ENCODE peak calls at places on chromosomes 3 and 15, in five cellular contexts. T is GM13977, I is fibroblast of lung, W is nephron progenitor cell, O is body of pancreas. L is an unnamed sample.

GRCh38 chr15:29126821-29127461 is 142.7 kb downstream of the NSMCE3 start:
- DNase-seq in I (no peak), T (no peak), W (no peak), O (no peak), L (no peak)

GRCh38 chr3:141152801-141153678 is 78.6 kb upstream of the PXYLP1 start:
- DNase-seq in T (no peak), O (no peak), W (no peak), I (no peak), L (no peak)

GRCh38 chr3:159429702-159430101 is 558.9 kb upstream of the IL12A start:
- DNase-seq in I (no peak), T (no peak), W (no peak), O (no peak), L (no peak)

GRCh38 chr3:108914774-108915641 is 38.7 kb downstream of the GUCA1C start:
- DNase-seq in I (peak), O (peak), T (peak), W (peak), L (peak)

GRCh38 chr3:147113293-147114045 is 292.9 kb downstream of the ZIC4 start:
- DNase-seq in I (peak), T (no peak), W (no peak), O (no peak), L (no peak)

GRCh38 chr15:90221251-90221900 is 12.4 kb downstream of the CIB1 start:
- DNase-seq in O (peak), W (peak), T (peak), I (peak), L (peak)

GRCh38 chr15:85296615-85297402 is 83.6 kb upstream of the AKAP13 start:
- DNase-seq in W (peak), T (peak), I (peak), O (peak), L (peak)

GRCh38 chr3:65402597-65402996 is 636.1 kb downstream of the MAGI1 start:
- DNase-seq in O (peak), W (no peak), I (peak), T (no peak), L (peak)

GRCh38 chr3:15010664-15011063 is 54.5 kb downstream of the MRPS25 start:
- DNase-seq in W (no peak), T (no peak), O (no peak), I (no peak), L (no peak)

GRCh38 chr3:9669720-9670432 is 20.6 kb downstream of the MTMR14 start:
- DNase-seq in W (no peak), O (peak), I (no peak), T (no peak), L (no peak)

GRCh38 chr15:72168833-72169232 is 28.8 kb downstream of the GRAMD2A start:
- DNase-seq in W (no peak), I (no peak), O (no peak), T (no peak), L (no peak)

GRCh38 chr3:197076446-197076845 is 46.8 kb upstream of the MELTF start:
- DNase-seq in W (no peak), I (no peak), O (no peak), T (no peak), L (no peak)

GRCh38 chr15:39594056-39594763 is 13.3 kb downstream of the THBS1 start:
- DNase-seq in W (no peak), I (peak), T (no peak), O (no peak), L (no peak)

GRCh38 chr3:126526668-126527005 is 2.7 kb downstream of the CHST13 start:
- DNase-seq in I (no peak), W (no peak), O (no peak), T (no peak), L (no peak)

GRCh38 chr15:89672221-89673161 is 6.7 kb downstream of the PLIN1 start:
- DNase-seq in I (peak), W (no peak), O (no peak), T (no peak), L (no peak)

GRCh38 chr3:189025866-189026265 is 145.9 kb upstream of the TPRG1 start:
- DNase-seq in O (no peak), W (no peak), I (no peak), T (no peak), L (no peak)

GRCh38 chr15:40873625-40874561 is at the start of gene RHOV:
- DNase-seq in O (peak), T (peak), W (peak), I (peak), L (peak)

GRCh38 chr3:47365213-47366153 is 15.3 kb upstream of the PTPN23 start:
- DNase-seq in T (no peak), W (no peak), O (peak), I (peak), L (no peak)

GRCh38 chr3:183265713-183266417 is 12.8 kb downstream of the B3GNT5 start:
- DNase-seq in T (no peak), I (peak), O (peak), W (no peak), L (peak)

GRCh38 chr15:78105541-78106241 is 13.3 kb downstream of the SH2D7 start:
- DNase-seq in W (no peak), T (no peak), I (no peak), O (no peak), L (no peak)

GRCh38 chr15:51024735-51025453 is 69.8 kb downstream of the TNFAIP8L3 start:
- DNase-seq in T (no peak), I (peak), W (no peak), O (no peak), L (no peak)

GRCh38 chr3:154728285-154728684 is 298.3 kb upstream of the GPR149 start:
- DNase-seq in W (no peak), I (no peak), O (no peak), T (no peak), L (no peak)

GRCh38 chr3:16885588-16885903 is 791 bp downstream of the PLCL2 start:
- DNase-seq in W (no peak), I (peak), O (no peak), T (peak), L (no peak)

GRCh38 chr15:67413770-67414429 is 107.0 kb upstream of the C15orf61 start:
- DNase-seq in I (peak), W (no peak), T (no peak), O (no peak), L (peak)

GRCh38 chr15:75584121-75584520 is 5.0 kb upstream of the PTPN9 start:
- DNase-seq in W (no peak), T (no peak), I (no peak), O (no peak), L (no peak)

GRCh38 chr3:36700537-36701248 is 63.7 kb downstream of the DCLK3 start:
- DNase-seq in O (peak), W (peak), T (peak), I (peak), L (peak)

GRCh38 chr3:165835431-165835830 is 1.8 kb downstream of the BCHE start:
- DNase-seq in I (peak), W (no peak), O (no peak), T (no peak), L (no peak)

GRCh38 chr3:75136100-75136897 is 521.8 kb upstream of the CNTN3 start:
- DNase-seq in I (no peak), O (no peak), T (no peak), W (no peak), L (peak)

GRCh38 chr3:122916084-122916483 is 111.5 kb downstream of the SEMA5B start:
- DNase-seq in W (no peak), T (peak), O (no peak), I (no peak), L (no peak)

GRCh38 chr3:127915115-127915936 is at the start of gene KBTBD12:
- DNase-seq in O (peak), T (peak), W (peak), I (no peak), L (no peak)

GRCh38 chr3:127493924-127494646 is 96.4 kb downstream of the TPRA1 start:
- DNase-seq in W (no peak), T (no peak), I (no peak), O (no peak), L (no peak)

GRCh38 chr3:140276698-140277097 is 341.7 kb downstream of the CLSTN2 start:
- DNase-seq in O (peak), T (no peak), W (no peak), I (no peak), L (peak)

GRCh38 chr3:184639351-184639750 is 72.5 kb downstream of the MAGEF1 start:
- DNase-seq in T (no peak), W (peak), I (no peak), O (no peak), L (no peak)

GRCh38 chr15:58258501-58259274 is 120.5 kb downstream of the AQP9 start:
- DNase-seq in I (no peak), W (no peak), T (no peak), O (no peak), L (no peak)

GRCh38 chr15:45395956-45396355 is 17.6 kb upstream of the GATM start:
- DNase-seq in O (no peak), I (no peak), W (no peak), T (no peak), L (no peak)

GRCh38 chr15:45391746-45392711 is 13.7 kb upstream of the GATM start:
- DNase-seq in O (no peak), T (peak), I (no peak), W (no peak), L (no peak)

GRCh38 chr15:45397116-45397665 is 18.8 kb upstream of the GATM start:
- DNase-seq in T (no peak), O (no peak), W (no peak), I (no peak), L (no peak)

GRCh38 chr15:45394681-45395080 is 16.3 kb upstream of the GATM start:
- DNase-seq in I (no peak), T (no peak), W (no peak), O (no peak), L (no peak)

GRCh38 chr15:45393851-45394250 is 15.5 kb upstream of the GATM start:
- DNase-seq in I (no peak), T (no peak), W (no peak), O (peak), L (peak)
- TF ChIP-seq CTCF in I (peak), T (peak), W (no peak), O (peak), L (no peak)

GRCh38 chr15:45138814-45139765 is 9.3 kb downstream of the DUOX1 start:
- DNase-seq in O (no peak), I (no peak), T (no peak), W (no peak), L (no peak)

GRCh38 chr15:45134046-45134445 is 4.3 kb downstream of the DUOX1 start:
- DNase-seq in T (no peak), I (no peak), W (no peak), O (no peak), L (no peak)

GRCh38 chr15:45137703-45138102 is 7.9 kb downstream of the DUOX1 start:
- DNase-seq in T (no peak), W (no peak), I (no peak), O (no peak), L (no peak)

GRCh38 chr15:45134682-45135604 is 5.1 kb downstream of the DUOX1 start:
- DNase-seq in I (no peak), O (peak), T (no peak), W (peak), L (peak)

DNA sequence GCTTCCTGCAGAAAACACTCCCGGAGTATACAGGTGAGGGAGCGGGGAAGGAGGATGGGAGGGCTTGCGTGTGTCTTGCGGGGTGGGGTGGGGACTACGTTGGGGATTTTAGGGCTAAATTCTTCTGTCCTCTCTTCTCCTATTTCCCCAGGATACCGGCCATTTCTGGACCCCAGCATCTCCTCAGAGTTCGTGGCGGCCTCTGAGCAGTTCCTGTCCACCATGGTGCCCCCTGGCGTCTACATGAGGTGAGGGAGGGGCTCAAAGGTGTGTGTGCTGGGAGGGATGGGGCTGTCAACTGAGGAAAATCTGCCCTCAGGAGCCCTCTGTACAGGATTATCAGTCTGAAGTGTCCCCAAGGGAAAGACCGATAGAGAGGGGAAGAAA is 6.6 kb downstream of the DUOX1 start:
- DNase-seq in W (peak), O (no peak), T (no peak), I (no peak), L (no peak)
- TF ChIP-seq CTCF in W (peak), O (no peak), T (peak), I (peak), L (no peak)

GRCh38 chr3:56413911-56414310 is 54.4 kb downstream of the ERC2 start:
- DNase-seq in I (no peak), O (peak), W (no peak), T (no peak), L (peak)
- TF ChIP-seq CTCF in I (no peak), O (no peak), W (no peak), T (no peak), L (no peak)

DNA sequence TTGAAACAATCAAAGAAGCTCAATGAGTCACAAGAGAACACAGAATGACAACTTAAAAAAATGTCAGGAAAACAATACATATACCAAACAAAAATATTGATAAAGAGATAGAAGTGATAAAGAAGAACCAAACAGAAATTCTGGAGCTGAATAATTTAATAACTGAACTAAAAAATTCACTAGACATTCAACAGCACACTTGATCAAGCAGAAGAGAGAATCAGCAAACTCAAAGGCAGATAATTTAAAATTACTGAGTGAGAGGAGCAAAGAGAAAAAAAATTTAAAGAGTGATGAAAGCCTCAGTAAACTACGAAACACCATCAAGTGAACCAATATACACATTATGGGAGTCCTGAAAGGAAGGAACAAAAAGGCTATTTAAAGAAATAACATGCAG is 61.9 kb downstream of the SERP1 start:
- DNase-seq in I (no peak), W (no peak), O (no peak), T (no peak), L (no peak)
- TF ChIP-seq CTCF in I (no peak), W (no peak), O (no peak), T (no peak), L (no peak)

GRCh38 chr3:124634210-124635168 is 95.8 kb upstream of the UMPS start:
- DNase-seq in O (no peak), T (no peak), I (no peak), W (no peak), L (peak)
- TF ChIP-seq CTCF in O (no peak), T (no peak), I (no peak), W (no peak), L (no peak)

GRCh38 chr3:129482721-129483120 is 42.7 kb downstream of the IFT122 start:
- DNase-seq in O (no peak), I (no peak), W (no peak), T (no peak), L (no peak)
- TF ChIP-seq CTCF in O (no peak), I (peak), W (peak), T (peak), L (no peak)

GRCh38 chr3:49899815-49900214 is 3.9 kb downstream of the MST1R start:
- DNase-seq in W (peak), T (no peak), O (no peak), I (peak), L (no peak)
- TF ChIP-seq CTCF in W (peak), T (peak), O (no peak), I (peak), L (peak)

DNA sequence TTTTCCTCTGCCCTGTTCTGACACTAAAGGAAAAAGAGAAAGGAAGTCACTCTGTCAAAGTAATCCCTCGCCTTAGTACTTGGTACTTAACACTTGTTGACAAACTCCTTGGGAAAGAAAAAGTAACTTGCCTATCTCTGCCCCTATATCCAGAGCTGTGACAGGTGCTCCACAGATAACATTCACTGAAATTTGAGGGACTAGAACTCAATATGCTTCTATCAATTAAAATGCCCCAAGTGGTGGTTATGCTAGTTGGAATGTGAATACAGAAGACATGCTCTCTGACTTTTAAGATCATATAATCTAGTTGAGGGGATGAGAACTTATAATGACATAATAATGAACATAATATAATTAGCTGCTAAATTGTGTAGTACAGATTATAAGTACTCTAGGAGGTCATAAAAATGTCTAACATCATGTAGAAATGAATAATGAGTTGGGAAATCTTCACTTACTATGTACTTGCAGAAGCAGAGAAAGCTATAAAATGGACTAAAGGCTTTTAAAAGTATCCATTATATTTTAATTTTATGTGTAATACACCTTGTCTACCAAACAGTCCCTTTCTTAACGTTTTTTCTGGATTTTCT is 153.1 kb upstream of the CCDC54 start:
- DNase-seq in I (no peak), O (no peak), W (no peak), T (no peak), L (no peak)
- TF ChIP-seq CTCF in I (no peak), O (no peak), W (no peak), T (no peak), L (no peak)

DNA sequence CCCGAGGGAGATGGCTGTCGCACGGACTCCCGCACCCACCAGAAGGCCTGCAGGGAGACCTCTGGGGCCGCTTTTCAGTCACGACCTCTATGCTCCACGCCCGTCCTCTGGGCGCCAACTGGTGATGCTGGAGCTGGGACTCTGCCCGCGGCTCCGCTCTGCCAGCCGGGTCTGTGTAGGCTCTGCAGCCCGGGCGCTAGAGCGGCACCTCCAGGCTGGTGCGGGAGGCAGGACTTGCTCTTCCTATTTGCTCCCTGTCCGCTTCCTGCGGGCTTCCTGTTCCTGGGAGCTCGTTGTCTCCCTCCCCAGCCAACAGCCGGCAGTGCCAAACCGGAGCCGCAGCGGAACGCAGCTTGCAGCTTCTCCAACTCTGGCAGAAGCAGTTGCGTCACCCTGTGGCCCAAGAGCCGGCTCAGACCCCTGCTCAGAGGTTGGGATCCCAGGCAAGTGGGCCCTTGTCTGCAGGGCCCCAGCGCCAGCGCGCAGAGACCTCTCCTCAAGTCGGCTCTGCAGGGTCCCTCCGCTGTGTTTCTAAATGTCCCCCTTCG is 285.9 kb downstream of the XXYLT1 start:
- DNase-seq in O (peak), W (peak), I (peak), T (no peak), L (peak)
- TF ChIP-seq CTCF in O (no peak), W (peak), I (peak), T (no peak), L (peak)